ENCODE peak calls at places on chromosomes 13 and 19, in five cellular contexts. X is skeletal muscle cell, I is T-helper 17 cell, A is posterior cingulate gyrus, S is endodermal cell. L is an unnamed sample.

GRCh38 chr19:1855828-1856255 is 7.5 kb downstream of the KLF16 start:
- DNase-seq in I (no peak), S (peak; percentile 65), A (no peak), X (no peak), L (no peak)

GRCh38 chr13:113969311-113969972 is 4.4 kb downstream of the C13orf46 start:
- DNase-seq in A (no peak), X (no peak), S (no peak), I (no peak), L (no peak)

GRCh38 chr19:43779147-43779819 is 1.5 kb downstream of the KCNN4 start:
- DNase-seq in S (no peak), I (no peak), X (no peak), A (no peak), L (no peak)

GRCh38 chr13:99215466-99215865 is 14.8 kb downstream of the UBAC2 start:
- DNase-seq in S (no peak), X (no peak), I (peak; percentile 59), A (no peak), L (no peak)

GRCh38 chr13:24173775-24174174 is 13.3 kb downstream of the SPATA13 start:
- DNase-seq in S (no peak), A (no peak), I (no peak), X (no peak), L (no peak)

GRCh38 chr13:37868691-37869505 is 674 bp downstream of the TRPC4 start:
- DNase-seq in I (no peak), X (no peak), S (peak; percentile 76), A (no peak), L (no peak)

GRCh38 chr19:8456064-8456463 is 11.3 kb downstream of the HNRNPM start:
- DNase-seq in X (no peak), S (peak; percentile 84), I (no peak), A (no peak), L (no peak)

GRCh38 chr13:29847501-29847983 is 2.9 kb downstream of the UBL3 start:
- DNase-seq in X (no peak), A (no peak), I (no peak), S (no peak), L (no peak)

GRCh38 chr13:113610266-113610665 is 25.7 kb downstream of the TFDP1 start:
- DNase-seq in S (no peak), X (no peak), A (no peak), I (no peak), L (no peak)

GRCh38 chr19:50173144-50173543 is 10.1 kb upstream of the IZUMO2 start:
- DNase-seq in S (no peak), I (no peak), A (no peak), X (no peak), L (no peak)

GRCh38 chr13:32175307-32175706 is 139.9 kb downstream of the ZAR1L start:
- DNase-seq in A (no peak), X (no peak), S (no peak), I (no peak), L (no peak)

GRCh38 chr13:77733674-77734073 is 36.2 kb downstream of the SLAIN1 start:
- DNase-seq in X (no peak), I (no peak), S (no peak), A (no peak), L (no peak)

GRCh38 chr19:4120531-4120930 is 3.4 kb downstream of the MAP2K2 start:
- DNase-seq in A (no peak), X (no peak), S (no peak), I (no peak), L (no peak)

GRCh38 chr13:29497137-29497654 is 98.3 kb downstream of the SLC7A1 start:
- DNase-seq in A (no peak), I (no peak), S (peak; percentile 69), X (peak; percentile 67), L (no peak)

GRCh38 chr19:1386945-1387683 is 3.4 kb downstream of the NDUFS7 start:
- DNase-seq in I (no peak), S (no peak), X (no peak), A (no peak), L (no peak)

GRCh38 chr19:33472696-33473624 is 48.6 kb downstream of the PEPD start:
- DNase-seq in I (no peak), S (peak; percentile 40), X (peak; percentile 86), A (peak; percentile 31), L (no peak)